ENCODE peak calls at places on chromosomes 11 and 22, in ten cellular contexts. G, L, D, I, W, Z, R, F, J and V are unnamed samples.

GRCh38 chr11:90510839-90511238 is 288.0 kb upstream of the CHORDC1 start:
- DNase-seq in G (no peak), L (no peak), D (no peak), I (no peak), W (no peak), Z (no peak), R (no peak), F (no peak), J (no peak), V (no peak)

GRCh38 chr22:36595154-36595553 is 66.2 kb upstream of the EIF3D start:
- DNase-seq in G (no peak), L (no peak), D (no peak), I (peak; percentile 20), W (no peak), Z (no peak), R (no peak), F (no peak), J (no peak), V (peak; percentile 25)

GRCh38 chr11:27864046-27865025 is 164.1 kb upstream of the BDNF start:
- DNase-seq in G (no peak), L (no peak), D (no peak), I (no peak), W (no peak), Z (no peak), R (no peak), F (no peak), J (no peak), V (peak; percentile 88)

GRCh38 chr22:29275167-29275566 is 7.1 kb downstream of the EWSR1 start:
- DNase-seq in G (no peak), L (no peak), D (no peak), I (no peak), W (no peak), Z (no peak), R (no peak), F (no peak), J (no peak), V (no peak)

GRCh38 chr11:64933213-64933934 is 2.3 kb downstream of the GPHA2 start:
- DNase-seq in G (no peak), L (no peak), D (no peak), I (no peak), W (no peak), Z (no peak), R (no peak), F (no peak), J (no peak), V (no peak)

GRCh38 chr11:121554552-121554951 is 101.8 kb upstream of the SORL1-AS1 start:
- DNase-seq in G (no peak), L (no peak), D (no peak), I (no peak), W (no peak), Z (no peak), R (no peak), F (no peak), J (no peak), V (no peak)

GRCh38 chr11:92302766-92303165 is 78.1 kb downstream of the FAT3 start:
- DNase-seq in G (no peak), L (no peak), D (no peak), I (no peak), W (no peak), Z (no peak), R (no peak), F (no peak), J (no peak), V (no peak)

GRCh38 chr11:113689711-113690618 is 16.1 kb downstream of the TMPRSS5 start:
- DNase-seq in G (no peak), L (no peak), D (no peak), I (peak; percentile 46), W (no peak), Z (no peak), R (no peak), F (no peak), J (no peak), V (no peak)